ENCODE peak calls at places on chromosomes 6 and 20, in four cellular contexts. F is neural progenitor cell; E is stimulated activated CD4-positive, alpha-beta T cell treated with anti-CD3 and anti-CD28 coated beads, Interleukin-1b, Interleukin-23, amount 100 ng/mL, for 24 hours; Y is PC-3. W is an unnamed sample.

GRCh38 chr6:149749594-149750135 is at the start of gene PCMT1:
- DNase-seq in F (peak), E (peak), Y (peak), W (peak)

GRCh38 chr20:50810063-50810462 is 15.2 kb downstream of the BCAS4 start:
- DNase-seq in F (no peak), E (no peak), Y (no peak), W (no peak)

GRCh38 chr20:62244644-62245108 is 6.4 kb downstream of the OSBPL2 start:
- DNase-seq in F (no peak), E (no peak), Y (no peak), W (no peak)

GRCh38 chr20:5774438-5774837 is 24.2 kb downstream of the SHLD1 start:
- DNase-seq in F (no peak), E (no peak), Y (no peak), W (no peak)

GRCh38 chr20:63357921-63358905 is 2.9 kb downstream of the CHRNA4 start:
- DNase-seq in F (no peak), E (no peak), Y (no peak), W (no peak)

GRCh38 chr6:71886184-71887005 is at the start of gene RIMS1:
- DNase-seq in F (peak), E (no peak), Y (no peak), W (no peak)

GRCh38 chr6:80530096-80530495 is 423.6 kb downstream of the BCKDHB start:
- DNase-seq in F (no peak), E (no peak), Y (no peak), W (no peak)

GRCh38 chr6:88975369-88975768 is 12.0 kb upstream of the RNGTT start:
- DNase-seq in F (no peak), E (no peak), Y (no peak), W (no peak)

GRCh38 chr6:148193063-148193680 is 149.5 kb upstream of the SASH1 start:
- DNase-seq in F (no peak), E (no peak), Y (peak), W (no peak)

GRCh38 chr20:11918280-11918952 is 723 bp downstream of the BTBD3 start:
- DNase-seq in F (no peak), E (no peak), Y (no peak), W (no peak)

GRCh38 chr6:125549202-125549884 is 200.1 kb upstream of the HEY2 start:
- DNase-seq in F (no peak), E (no peak), Y (peak), W (no peak)

GRCh38 chr6:139654888-139655782 is 280.7 kb upstream of the CITED2 start:
- DNase-seq in F (peak), E (no peak), Y (no peak), W (no peak)

GRCh38 chr6:46269447-46270229 is 98.9 kb upstream of the ENPP5 start:
- DNase-seq in F (no peak), E (no peak), Y (no peak), W (no peak)

GRCh38 chr20:1405801-1406200 is 12.9 kb upstream of the FKBP1A start:
- DNase-seq in F (no peak), E (no peak), Y (no peak), W (no peak)

GRCh38 chr6:166533205-166533824 is 53.2 kb downstream of the RAMACL start:
- DNase-seq in F (no peak), E (no peak), Y (peak), W (no peak)

GRCh38 chr6:142542704-142543233 is 241.0 kb downstream of the ADGRG6 start:
- DNase-seq in F (no peak), E (no peak), Y (peak), W (no peak)

GRCh38 chr6:90097357-90097756 is 199.3 kb downstream of the BACH2 start:
- DNase-seq in F (no peak), E (no peak), Y (peak), W (no peak)

GRCh38 chr6:112269165-112269564 is 14.8 kb upstream of the LAMA4 start:
- DNase-seq in F (no peak), E (no peak), Y (peak), W (no peak)

GRCh38 chr20:63448050-63448449 is 24.4 kb downstream of the KCNQ2 start:
- DNase-seq in F (no peak), E (no peak), Y (no peak), W (no peak)

GRCh38 chr6:56226946-56227879 is 20.2 kb downstream of the COL21A1 start:
- DNase-seq in F (no peak), E (no peak), Y (peak), W (no peak)

GRCh38 chr20:13877789-13878188 is 93.0 kb downstream of the NDUFAF5 start:
- DNase-seq in F (no peak), E (no peak), Y (no peak), W (no peak)

GRCh38 chr20:9075264-9076095 is 6.6 kb downstream of the PLCB4 start:
- DNase-seq in F (no peak), E (no peak), Y (no peak), W (no peak)

GRCh38 chr6:168732676-168733075 is 291.7 kb downstream of the SMOC2 start:
- DNase-seq in F (no peak), E (no peak), Y (no peak), W (no peak)

GRCh38 chr6:3510178-3510577 is 53.3 kb upstream of the SLC22A23 start:
- DNase-seq in F (no peak), E (no peak), Y (no peak), W (no peak)

GRCh38 chr6:88914180-88914579 is 49.2 kb downstream of the RNGTT start:
- DNase-seq in F (no peak), E (no peak), Y (no peak), W (no peak)

GRCh38 chr6:11730645-11731044 is 48.0 kb downstream of the ADTRP start:
- DNase-seq in F (no peak), E (no peak), Y (no peak), W (no peak)

GRCh38 chr6:47144306-47144705 is 102.2 kb upstream of the ADGRF1 start:
- DNase-seq in F (no peak), E (no peak), Y (no peak), W (no peak)

GRCh38 chr6:125310994-125311649 is 9.4 kb upstream of the HDDC2 start:
- DNase-seq in F (peak), E (no peak), Y (peak), W (no peak)

GRCh38 chr6:129893513-129894098 is 32.5 kb upstream of the TMEM244 start:
- DNase-seq in F (no peak), E (no peak), Y (peak), W (no peak)

GRCh38 chr6:106745396-106745795 is 116.0 kb downstream of the QRSL1 start:
- DNase-seq in F (no peak), E (no peak), Y (no peak), W (no peak)

GRCh38 chr20:53930651-53931504 is 139.5 kb downstream of the BCAS1 start:
- DNase-seq in F (no peak), E (no peak), Y (peak), W (no peak)

GRCh38 chr20:137668-138131 is 4.7 kb upstream of the DEFB126 start:
- DNase-seq in F (no peak), E (no peak), Y (peak), W (no peak)

GRCh38 chr20:59333260-59333845 is 32.9 kb downstream of the EDN3 start:
- DNase-seq in F (no peak), E (no peak), Y (no peak), W (no peak)

GRCh38 chr20:36315545-36316351 is 9.6 kb downstream of the DLGAP4 start:
- DNase-seq in F (no peak), E (no peak), Y (no peak), W (no peak)

GRCh38 chr6:137729866-137730629 is 137.0 kb upstream of the TNFAIP3 start:
- DNase-seq in F (no peak), E (no peak), Y (no peak), W (no peak)

GRCh38 chr6:52511572-52512151 is 65.2 kb downstream of the TRAM2 start:
- DNase-seq in F (no peak), E (no peak), Y (peak), W (no peak)

GRCh38 chr20:22226849-22227248 is 357.5 kb downstream of the FOXA2 start:
- DNase-seq in F (no peak), E (no peak), Y (no peak), W (no peak)